ENCODE peak calls at places on chromosomes 6 and 20, in four cellular contexts. G is H1, K is HepG2, Z is GM12878. S is an unnamed sample.

GRCh38 chr20:23668477-23668951 is 20.3 kb downstream of the CST4 start:
- DNase-seq in G (peak), K (peak), Z (no peak), S (peak)

GRCh38 chr6:89048286-89048923 is 32.1 kb upstream of the PNRC1 start:
- DNase-seq in G (no peak), K (no peak), Z (no peak), S (no peak)

GRCh38 chr6:80464901-80465300 is 358.4 kb downstream of the BCKDHB start:
- DNase-seq in G (no peak), K (no peak), Z (no peak), S (no peak)

GRCh38 chr6:158033751-158034702 is 52.4 kb downstream of the SYNJ2 start:
- DNase-seq in G (no peak), K (peak), Z (no peak), S (no peak)

GRCh38 chr20:39474829-39475228 is 512.7 kb downstream of the DHX35 start:
- DNase-seq in G (no peak), K (no peak), Z (no peak), S (no peak)

GRCh38 chr6:107070686-107071085 is 42.7 kb downstream of the MTRES1 start:
- DNase-seq in G (no peak), K (no peak), Z (no peak), S (no peak)

GRCh38 chr20:11901127-11901526 is 16.6 kb upstream of the BTBD3 start:
- DNase-seq in G (no peak), K (peak), Z (no peak), S (no peak)

GRCh38 chr6:26053929-26054658 is 33.1 kb upstream of the HFE start:
- DNase-seq in G (no peak), K (no peak), Z (no peak), S (no peak)

GRCh38 chr6:159929819-159930218 is 39.0 kb downstream of the MAS1 start:
- DNase-seq in G (no peak), K (no peak), Z (peak), S (peak)

GRCh38 chr6:43451939-43452338 is 3.4 kb downstream of the DLK2 start:
- DNase-seq in G (no peak), K (no peak), Z (no peak), S (no peak)

GRCh38 chr6:143896096-143896880 is 32.0 kb downstream of the ZC2HC1B start:
- DNase-seq in G (no peak), K (no peak), Z (no peak), S (no peak)

GRCh38 chr20:63979549-63980316 is at the start of gene SAMD10:
- DNase-seq in G (peak), K (peak), Z (peak), S (peak)

GRCh38 chr6:166512567-166512966 is 73.9 kb downstream of the RAMACL start:
- DNase-seq in G (no peak), K (no peak), Z (no peak), S (no peak)

GRCh38 chr6:72691298-72691697 is 69.4 kb downstream of the KCNQ5 start:
- DNase-seq in G (no peak), K (no peak), Z (no peak), S (no peak)

GRCh38 chr6:122372647-122373046 is 26.8 kb upstream of the HSF2 start:
- DNase-seq in G (no peak), K (no peak), Z (no peak), S (no peak)

GRCh38 chr6:108689279-108690161 is 128.8 kb downstream of the FOXO3 start:
- DNase-seq in G (no peak), K (no peak), Z (no peak), S (peak)

GRCh38 chr6:119351005-119351394 is 1.4 kb upstream of the MAN1A1 start:
- DNase-seq in G (no peak), K (no peak), Z (no peak), S (peak)

GRCh38 chr6:119349041-119349340 is 570 bp downstream of the MAN1A1 start:
- DNase-seq in G (peak), K (no peak), Z (no peak), S (no peak)

GRCh38 chr6:119349341-119350201 is at the start of gene MAN1A1:
- DNase-seq in G (peak), K (peak), Z (no peak), S (peak)

GRCh38 chr6:119348308-119349040 is 1.1 kb downstream of the MAN1A1 start:
- DNase-seq in G (peak), K (peak), Z (no peak), S (peak)

GRCh38 chr6:119350202-119351004 is 842 bp upstream of the MAN1A1 start:
- DNase-seq in G (no peak), K (peak), Z (no peak), S (peak)
- TF ChIP-seq CBX5 in G (no peak), K (no peak), Z (peak), S (no peak)

GRCh38 chr6:93418113-93418447 is 1.3 kb downstream of the EPHA7 start:
- DNase-seq in G (no peak), K (no peak), Z (no peak), S (no peak)

GRCh38 chr6:93419304-93420162 is at the start of gene EPHA7:
- DNase-seq in G (peak), K (no peak), Z (no peak), S (peak)

GRCh38 chr6:93416575-93417420 is 2.6 kb downstream of the EPHA7 start:
- DNase-seq in G (peak), K (no peak), Z (no peak), S (no peak)

GRCh38 chr6:93418448-93419303 is 683 bp downstream of the EPHA7 start:
- DNase-seq in G (peak), K (no peak), Z (no peak), S (no peak)

DNA sequence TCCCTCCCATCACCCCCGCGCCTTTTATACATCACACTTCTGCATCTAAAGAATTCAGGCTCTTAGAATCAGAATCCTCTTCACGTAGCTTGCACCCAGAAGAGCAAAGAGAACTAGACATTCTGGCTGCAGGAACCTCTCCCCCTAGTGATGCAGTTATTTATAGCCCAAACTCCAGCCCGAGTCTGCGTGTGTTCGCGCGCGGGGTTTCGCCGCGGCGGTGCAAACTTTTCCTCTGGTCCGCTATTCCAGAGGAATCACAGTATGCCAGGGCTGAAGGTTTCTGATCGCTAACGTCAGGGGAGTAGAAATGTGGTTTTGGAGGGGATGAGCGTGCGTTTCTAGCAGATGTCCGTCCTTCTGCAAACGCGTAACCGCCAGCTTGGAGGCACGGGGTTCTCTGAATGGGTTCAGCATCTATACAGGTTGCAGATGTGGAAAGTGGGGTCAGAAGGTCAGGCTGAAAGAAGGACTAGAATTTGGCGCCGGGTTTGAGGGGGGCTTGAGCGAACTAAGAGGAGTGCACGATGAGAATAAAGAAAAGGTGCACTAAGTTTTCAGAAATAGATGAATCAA is 1.9 kb downstream of the EPHA7 start:
- DNase-seq in G (no peak), K (no peak), Z (no peak), S (no peak)
- TF ChIP-seq CBX5 in G (no peak), K (no peak), Z (no peak), S (no peak)

GRCh38 chr6:136510299-136510698 is 39.9 kb downstream of the MAP7 start:
- DNase-seq in G (peak), K (no peak), Z (no peak), S (no peak)
- TF ChIP-seq CBX5 in G (no peak), K (no peak), Z (no peak), S (no peak)

GRCh38 chr6:30101423-30101938 is 11.4 kb downstream of the TRIM31 start:
- DNase-seq in G (no peak), K (peak), Z (no peak), S (no peak)

GRCh38 chr6:30101939-30102700 is 10.8 kb downstream of the TRIM31 start:
- DNase-seq in G (peak), K (peak), Z (no peak), S (peak)

GRCh38 chr6:30100154-30100553 is 12.7 kb downstream of the TRIM31 start:
- DNase-seq in G (no peak), K (no peak), Z (no peak), S (no peak)

GRCh38 chr6:30102701-30103629 is 9.9 kb downstream of the TRIM31 start:
- DNase-seq in G (peak), K (peak), Z (peak), S (peak)

DNA sequence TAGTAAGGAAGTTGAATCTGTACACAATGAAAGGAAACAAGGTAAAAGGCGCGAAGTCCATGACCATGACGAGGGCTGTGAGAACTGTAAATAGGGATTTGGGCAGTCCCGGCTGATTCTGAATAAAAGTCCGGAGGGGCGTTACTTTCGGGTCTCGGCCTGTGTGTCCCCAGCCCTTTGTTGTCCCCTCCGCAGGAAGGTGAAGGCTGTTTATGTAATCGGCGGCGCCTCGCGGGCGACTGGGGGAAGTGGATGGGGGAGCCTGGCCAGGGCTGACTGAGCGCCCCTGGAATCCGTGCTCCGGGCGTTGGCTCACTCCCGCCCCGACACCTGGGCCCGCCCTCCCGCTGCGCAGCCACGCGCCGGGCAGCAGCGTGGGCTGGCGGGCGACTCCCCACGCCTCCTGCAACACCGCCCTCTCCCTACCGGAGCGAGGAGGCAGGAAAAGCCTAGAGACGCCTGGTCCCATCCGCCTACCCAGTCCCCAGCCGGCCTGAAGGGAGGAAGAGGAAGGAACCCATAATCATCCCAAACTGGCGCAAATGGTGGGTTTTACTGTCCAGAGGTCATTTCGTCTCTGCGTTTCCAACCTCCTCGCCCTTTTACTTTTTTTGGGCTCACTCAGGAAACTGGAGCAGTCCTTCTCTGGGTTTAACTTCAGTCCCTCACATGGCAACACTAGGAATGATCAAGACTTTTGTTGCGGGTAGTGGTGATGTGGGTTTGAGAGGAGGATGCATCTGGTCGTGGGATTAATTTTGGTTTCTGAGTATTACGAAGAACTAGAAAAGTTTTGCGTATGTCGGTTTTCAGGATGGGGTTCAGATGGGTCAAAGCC is 12.1 kb downstream of the TRIM31 start:
- DNase-seq in G (peak), K (peak), Z (no peak), S (peak)
- TF ChIP-seq CBX5 in G (no peak), K (no peak), Z (no peak), S (no peak)

GRCh38 chr20:38275815-38276550 is 15.4 kb upstream of the KIAA1755 start:
- DNase-seq in G (no peak), K (peak), Z (no peak), S (no peak)
- TF ChIP-seq CBX5 in G (no peak), K (no peak), Z (no peak), S (no peak)

GRCh38 chr6:169868458-169868857 is 117.0 kb downstream of the ERMARD start:
- DNase-seq in G (peak), K (no peak), Z (no peak), S (no peak)
- TF ChIP-seq CBX5 in G (no peak), K (no peak), Z (no peak), S (no peak)

DNA sequence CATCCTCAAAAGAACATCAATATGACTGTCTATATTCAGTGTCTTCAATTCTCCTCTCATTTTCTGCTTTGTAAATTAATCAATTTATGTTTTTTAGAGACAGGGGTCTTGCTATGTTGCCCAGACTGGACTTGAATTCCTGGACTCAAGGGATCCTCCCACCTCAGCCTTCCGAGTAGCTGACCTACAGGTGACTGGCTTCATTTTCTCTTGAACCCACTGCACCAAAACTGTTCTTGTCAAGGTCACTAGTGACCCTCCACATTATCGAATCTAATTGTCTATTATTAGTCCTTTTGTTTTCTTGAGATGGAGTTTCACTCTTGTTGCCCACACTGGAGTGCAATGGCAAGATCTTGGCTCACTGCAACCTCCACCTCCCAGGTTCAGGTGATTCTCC is 3.7 kb downstream of the DNAAF9 start:
- DNase-seq in G (no peak), K (no peak), Z (no peak), S (no peak)
- TF ChIP-seq CBX5 in G (no peak), K (no peak), Z (no peak), S (no peak)

GRCh38 chr6:35019171-35019570 is 122.0 kb downstream of the TCP11 start:
- DNase-seq in G (no peak), K (no peak), Z (no peak), S (no peak)

GRCh38 chr6:35019831-35020230 is 121.3 kb downstream of the TCP11 start:
- DNase-seq in G (no peak), K (no peak), Z (no peak), S (no peak)

GRCh38 chr6:35018184-35018523 is 123.0 kb downstream of the TCP11 start:
- DNase-seq in G (no peak), K (no peak), Z (no peak), S (no peak)

GRCh38 chr6:35017461-35018183 is 123.5 kb downstream of the TCP11 start:
- DNase-seq in G (no peak), K (no peak), Z (no peak), S (no peak)

GRCh38 chr6:35018746-35019145 is 122.4 kb downstream of the TCP11 start:
- DNase-seq in G (no peak), K (no peak), Z (no peak), S (no peak)
- TF ChIP-seq CBX5 in G (no peak), K (no peak), Z (no peak), S (no peak)

DNA sequence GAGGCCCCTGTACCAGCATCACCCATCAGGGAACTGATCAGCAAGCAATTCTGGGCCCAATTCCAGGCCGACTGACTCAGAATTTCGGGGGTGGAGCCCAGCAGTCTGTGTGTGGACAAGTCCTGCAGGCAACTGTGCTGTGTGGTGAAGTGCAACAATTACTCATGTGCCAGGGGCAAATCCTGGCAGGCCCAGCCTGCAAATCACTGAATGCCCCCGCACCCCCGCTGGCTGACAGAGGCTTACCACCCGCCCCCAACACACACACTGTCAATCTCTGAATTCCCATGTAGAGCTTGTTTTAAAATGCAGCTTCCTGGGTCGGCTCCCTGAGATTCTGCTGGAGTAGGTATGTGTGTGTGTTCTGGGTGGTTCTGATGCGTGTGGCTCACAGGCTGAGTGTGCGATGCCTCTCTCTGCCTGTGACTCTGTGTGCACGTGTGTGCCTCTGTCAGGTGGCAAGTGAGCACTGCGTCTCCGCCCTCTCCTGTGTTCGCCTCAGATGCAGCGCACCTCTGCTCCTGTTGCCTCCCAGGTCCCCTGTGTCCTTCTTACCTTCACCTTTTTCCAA is 45.4 kb downstream of the SSR1 start:
- DNase-seq in G (no peak), K (peak), Z (no peak), S (no peak)
- TF ChIP-seq CBX5 in G (no peak), K (no peak), Z (no peak), S (no peak)